ENCODE peak calls at places on chromosomes 16 and 17, in five cellular contexts. V is prostate gland, P is transverse colon, I is spleen, Y is HCT116. X is an unnamed sample.

GRCh38 chr16:12057276-12057675 is 80.7 kb downstream of the SNX29 start:
- DNase-seq in V (no peak), P (peak; percentile 26), I (no peak), Y (no peak), X (peak; percentile 69)

GRCh38 chr16:88539261-88539651 is 30.9 kb upstream of the ZC3H18 start:
- DNase-seq in V (no peak), P (no peak), I (peak; percentile 58), Y (no peak), X (no peak)

GRCh38 chr16:48441863-48442279 is 56.7 kb upstream of the SIAH1 start:
- DNase-seq in V (no peak), P (no peak), I (no peak), Y (no peak), X (peak; percentile 44)

GRCh38 chr16:22313141-22313781 is 16.1 kb downstream of the POLR3E start:
- DNase-seq in V (no peak), P (no peak), I (peak; percentile 69), Y (no peak), X (no peak)

GRCh38 chr17:2025220-2025621 is at the start of gene RTN4RL1:
- DNase-seq in V (peak; percentile 81), P (peak; percentile 71), I (peak; percentile 87), Y (peak; percentile 74), X (peak; percentile 81)

GRCh38 chr16:88705076-88705684 is 1.0 kb downstream of the RNF166 start:
- DNase-seq in V (no peak), P (peak; percentile 44), I (peak; percentile 86), Y (no peak), X (no peak)

GRCh38 chr17:75406222-75406615 is 741 bp upstream of the GRB2 start:
- DNase-seq in V (no peak), P (no peak), I (no peak), Y (no peak), X (no peak)

GRCh38 chr17:44769230-44769629 is 10.4 kb downstream of the ADAM11 start:
- DNase-seq in V (no peak), P (no peak), I (no peak), Y (no peak), X (no peak)

GRCh38 chr16:87653234-87653633 is 50.9 kb downstream of the JPH3 start:
- DNase-seq in V (no peak), P (no peak), I (no peak), Y (peak; percentile 54), X (no peak)

GRCh38 chr17:49851387-49852291 is 3.8 kb upstream of the TAC4 start:
- DNase-seq in V (peak; percentile 69), P (peak; percentile 59), I (peak; percentile 91), Y (no peak), X (peak; percentile 80)

GRCh38 chr17:2084766-2085647 is 30.1 kb downstream of the HIC1 start:
- DNase-seq in V (no peak), P (peak; percentile 87), I (no peak), Y (no peak), X (peak; percentile 87)

GRCh38 chr17:27428781-27429505 is 27.3 kb upstream of the KSR1 start:
- DNase-seq in V (no peak), P (no peak), I (no peak), Y (no peak), X (no peak)

GRCh38 chr16:9139965-9140364 is 48.5 kb downstream of the HAPSTR1 start:
- DNase-seq in V (no peak), P (no peak), I (peak; percentile 39), Y (peak; percentile 59), X (no peak)

GRCh38 chr16:78383118-78383517 is 283.7 kb downstream of the WWOX start:
- DNase-seq in V (no peak), P (no peak), I (no peak), Y (no peak), X (no peak)

GRCh38 chr16:30921748-30922419 is 1.5 kb upstream of the FBXL19 start:
- DNase-seq in V (peak; percentile 81), P (peak; percentile 93), I (peak; percentile 96), Y (peak; percentile 81), X (peak; percentile 95)
- TF ChIP-seq POLR2AphosphoS5 in V (peak; percentile 56), P (no peak), I (peak; percentile 25), Y (peak; percentile 31), X (no peak)

GRCh38 chr17:17063546-17064122 is 21.4 kb downstream of the MPRIP start:
- DNase-seq in V (no peak), P (peak; percentile 33), I (peak; percentile 72), Y (no peak), X (peak; percentile 83)
- H3K4me1 ChIP-seq in V (no peaks in the 10 kb centered on the region), P (no peaks in the 10 kb centered on the region), I (peaks cover 88% of the 10 kb centered on the region), Y (peaks cover 41% of the 10 kb centered on the region), X (no peaks in the 10 kb centered on the region)

GRCh38 chr16:64826374-64826773 is 295.5 kb downstream of the CDH11 start:
- DNase-seq in V (no peak), P (no peak), I (no peak), Y (no peak), X (no peak)

GRCh38 chr16:64830653-64831052 is 291.2 kb downstream of the CDH11 start:
- DNase-seq in V (no peak), P (no peak), I (no peak), Y (no peak), X (no peak)

GRCh38 chr16:64829678-64830077 is 292.2 kb downstream of the CDH11 start:
- DNase-seq in V (no peak), P (no peak), I (no peak), Y (no peak), X (no peak)
- TF ChIP-seq POLR2AphosphoS5 in V (no peak), P (no peak), I (no peak), Y (no peak), X (no peak)

GRCh38 chr17:81484195-81484979 is 28.2 kb downstream of the ACTG1 start:
- DNase-seq in V (peak; percentile 84), P (peak; percentile 90), I (peak; percentile 98), Y (peak; percentile 85), X (peak; percentile 94)
- H3K4me1 ChIP-seq in V (peaks cover 11% of the 10 kb centered on the region), P (peaks cover 20% of the 10 kb centered on the region), I (peaks cover 84% of the 10 kb centered on the region), Y (peaks cover 52% of the 10 kb centered on the region), X (peaks cover 54% of the 10 kb centered on the region)

X was measured in sigmoid colon.